ENCODE peak calls at places on chromosomes 12 and 14, in ten cellular contexts. D is lung, T is lower lobe of right lung, P is psoas muscle, H is PC-9, R is body of pancreas, Y is GM23248, F is aorta, S is suprapubic skin, E is pancreas. I is an unnamed sample.

GRCh38 chr12:546265-546919 is 86.7 kb downstream of the B4GALNT3 start:
- DNase-seq in D (no peak), T (peak; percentile 64), P (no peak), H (no peak), R (no peak), Y (no peak), F (peak; percentile 47), S (no peak), E (no peak), I (no peak)

GRCh38 chr12:132600048-132601032 is 10.0 kb downstream of the LRCOL1 start:
- DNase-seq in D (peak; percentile 54), T (peak; percentile 78), P (peak; percentile 82), H (peak; percentile 48), R (peak; percentile 77), Y (peak; percentile 83), F (peak; percentile 78), S (no peak), E (no peak), I (peak; percentile 79)

GRCh38 chr14:60327447-60328331 is 78.7 kb downstream of the PPM1A start:
- DNase-seq in D (no peak), T (peak; percentile 56), P (peak; percentile 85), H (no peak), R (peak; percentile 78), Y (peak; percentile 44), F (no peak), S (no peak), E (peak; percentile 71), I (no peak)

GRCh38 chr12:4215862-4216541 is 57.6 kb upstream of the CCND2 start:
- DNase-seq in D (no peak), T (no peak), P (no peak), H (no peak), R (no peak), Y (no peak), F (no peak), S (no peak), E (no peak), I (no peak)

GRCh38 chr12:61490732-61491498 is 769.3 kb upstream of the USP15 start:
- DNase-seq in D (no peak), T (no peak), P (no peak), H (no peak), R (no peak), Y (peak; percentile 21), F (no peak), S (no peak), E (no peak), I (no peak)

GRCh38 chr14:20415723-20416622 is 2.7 kb upstream of the TEP1 start:
- DNase-seq in D (no peak), T (no peak), P (no peak), H (no peak), R (peak; percentile 29), Y (peak; percentile 72), F (no peak), S (no peak), E (no peak), I (no peak)

GRCh38 chr12:45712319-45712718 is 17.2 kb upstream of the ARID2 start:
- DNase-seq in D (no peak), T (no peak), P (no peak), H (no peak), R (no peak), Y (no peak), F (no peak), S (no peak), E (no peak), I (no peak)

GRCh38 chr12:109433618-109434017 is 43.5 kb downstream of the KCTD10 start:
- DNase-seq in D (no peak), T (no peak), P (no peak), H (no peak), R (peak; percentile 10), Y (peak; percentile 29), F (no peak), S (no peak), E (no peak), I (no peak)

GRCh38 chr14:101405171-101405883 is 156.0 kb upstream of the DIO3 start:
- DNase-seq in D (no peak), T (no peak), P (no peak), H (peak; percentile 89), R (no peak), Y (peak; percentile 33), F (no peak), S (no peak), E (no peak), I (peak; percentile 73)

GRCh38 chr14:101400815-101401214 is 160.5 kb upstream of the DIO3 start:
- DNase-seq in D (no peak), T (no peak), P (no peak), H (no peak), R (no peak), Y (peak; percentile 65), F (no peak), S (no peak), E (no peak), I (no peak)

GRCh38 chr14:101404426-101405170 is 156.7 kb upstream of the DIO3 start:
- DNase-seq in D (no peak), T (no peak), P (no peak), H (no peak), R (no peak), Y (no peak), F (no peak), S (no peak), E (no peak), I (no peak)

GRCh38 chr14:101405931-101406330 is 155.4 kb upstream of the DIO3 start:
- DNase-seq in D (no peak), T (no peak), P (no peak), H (no peak), R (no peak), Y (no peak), F (no peak), S (no peak), E (no peak), I (no peak)

GRCh38 chr14:101402936-101403660 is 158.2 kb upstream of the DIO3 start:
- DNase-seq in D (no peak), T (no peak), P (no peak), H (no peak), R (no peak), Y (peak; percentile 63), F (no peak), S (no peak), E (no peak), I (no peak)
- H3K4me1 ChIP-seq in D (peaks cover 20% of the 10 kb centered on the region), T (peaks cover 40% of the 10 kb centered on the region), P (no peaks in the 10 kb centered on the region), H (peaks cover 44% of the 10 kb centered on the region), R (peaks cover 20% of the 10 kb centered on the region), Y (peaks cover 3% of the 10 kb centered on the region), F (no peaks in the 10 kb centered on the region), S (peaks cover 17% of the 10 kb centered on the region), E (no peaks in the 10 kb centered on the region), I (peaks cover 15% of the 10 kb centered on the region)

GRCh38 chr14:57013987-57014386 is 203.7 kb upstream of the OTX2 start:
- DNase-seq in D (no peak), T (no peak), P (no peak), H (no peak), R (no peak), Y (no peak), F (no peak), S (no peak), E (no peak), I (no peak)

GRCh38 chr14:57009585-57010515 is 199.6 kb upstream of the OTX2 start:
- DNase-seq in D (no peak), T (no peak), P (no peak), H (no peak), R (no peak), Y (no peak), F (no peak), S (no peak), E (no peak), I (no peak)

DNA sequence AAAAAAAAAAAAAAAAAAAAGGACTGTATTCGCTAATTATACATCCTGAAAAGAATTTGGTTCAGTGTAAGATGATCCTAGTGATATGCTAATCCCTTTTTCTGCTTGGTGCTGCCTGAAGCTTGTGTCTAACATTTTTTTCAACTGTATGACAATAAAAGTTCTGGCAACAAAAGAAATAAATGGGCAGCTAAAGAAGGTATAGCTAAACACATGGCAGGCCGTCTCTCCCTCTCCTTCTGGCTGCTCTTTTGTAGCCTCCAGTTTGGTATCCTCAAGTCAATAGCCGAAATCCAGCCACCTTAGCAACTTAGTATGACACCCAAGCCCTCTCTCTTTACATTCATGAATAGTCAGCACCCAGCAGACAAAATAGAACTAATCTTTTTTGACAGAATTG is 198.3 kb upstream of the OTX2 start:
- DNase-seq in D (no peak), T (no peak), P (no peak), H (no peak), R (no peak), Y (no peak), F (no peak), S (no peak), E (no peak), I (no peak)
- H3K4me3 ChIP-seq in D (no peak overlapping the region), T (no peak overlapping the region), P (no peak overlapping the region), H (no peak overlapping the region), R (no peak overlapping the region), Y (no peak overlapping the region), F (no peak overlapping the region), S (no peak overlapping the region), E (no peak overlapping the region), I (no peak overlapping the region)

GRCh38 chr14:85437143-85437542 is 92.8 kb upstream of the FLRT2 start:
- DNase-seq in D (no peak), T (no peak), P (no peak), H (no peak), R (peak; percentile 20), Y (peak; percentile 71), F (no peak), S (no peak), E (peak; percentile 66), I (no peak)
- H3K9me3 ChIP-seq in D (no peaks in the 10 kb centered on the region), T (no peaks in the 10 kb centered on the region), P (no peaks in the 10 kb centered on the region), H (no peaks in the 10 kb centered on the region), R (no peaks in the 10 kb centered on the region), Y (no peaks in the 10 kb centered on the region), F (no peaks in the 10 kb centered on the region), S (no peaks in the 10 kb centered on the region), E (no peaks in the 10 kb centered on the region), I (no peaks in the 10 kb centered on the region)

GRCh38 chr14:79836577-79836976 is 374.7 kb downstream of the DIO2 start:
- DNase-seq in D (no peak), T (no peak), P (no peak), H (no peak), R (no peak), Y (peak; percentile 20), F (no peak), S (no peak), E (no peak), I (no peak)

GRCh38 chr14:79841433-79841832 is 369.9 kb downstream of the DIO2 start:
- DNase-seq in D (no peak), T (no peak), P (no peak), H (no peak), R (peak; percentile 42), Y (no peak), F (no peak), S (no peak), E (peak; percentile 24), I (peak; percentile 47)

GRCh38 chr14:79842270-79842669 is 369.0 kb downstream of the DIO2 start:
- DNase-seq in D (no peak), T (no peak), P (peak; percentile 60), H (no peak), R (peak; percentile 39), Y (peak; percentile 58), F (peak; percentile 66), S (no peak), E (peak; percentile 34), I (peak; percentile 48)

GRCh38 chr14:79837699-79838098 is 373.6 kb downstream of the DIO2 start:
- DNase-seq in D (no peak), T (no peak), P (no peak), H (no peak), R (no peak), Y (no peak), F (no peak), S (no peak), E (no peak), I (no peak)

DNA sequence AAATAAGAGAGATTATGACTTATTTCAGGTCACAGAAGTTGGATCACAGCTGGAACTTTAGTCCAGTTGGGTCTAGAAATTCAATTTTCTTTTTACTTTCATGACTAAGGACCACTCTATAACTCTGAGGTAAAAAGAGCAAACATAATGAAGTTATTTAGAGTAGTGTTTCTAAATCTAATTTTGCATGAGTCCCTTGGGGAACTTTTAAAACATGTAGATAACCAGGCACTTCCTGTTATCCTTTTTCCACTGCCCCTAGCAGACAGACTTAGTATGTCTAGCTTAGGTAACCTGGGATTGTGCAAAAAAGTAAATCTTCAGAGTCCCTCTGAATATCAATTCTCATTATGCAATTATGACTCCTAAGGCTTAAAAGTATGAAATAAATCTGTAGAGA is 371.2 kb downstream of the DIO2 start:
- DNase-seq in D (no peak), T (no peak), P (no peak), H (no peak), R (no peak), Y (no peak), F (no peak), S (no peak), E (no peak), I (no peak)
- H3K4me1 ChIP-seq in D (no peaks in the 10 kb centered on the region), T (no peaks in the 10 kb centered on the region), P (no peaks in the 10 kb centered on the region), H (no peaks in the 10 kb centered on the region), R (peaks cover 16% of the 10 kb centered on the region), Y (no peaks in the 10 kb centered on the region), F (no peaks in the 10 kb centered on the region), S (no peaks in the 10 kb centered on the region), E (peaks cover 6% of the 10 kb centered on the region), I (no peaks in the 10 kb centered on the region)

I was measured in right lobe of liver.